ENCODE peak calls at places on chromosomes 1 and 21, in five cellular contexts. Z is BJ, A is GM10248, L is nephron progenitor cell, F is astrocyte of the spinal cord. Y is an unnamed sample.
A peak's percentile ranks its signal among the peaks of the same experiment; 100 is the strongest.

GRCh38 chr1:116316373-116316772 is 56.7 kb upstream of the ATP1A1 start:
- DNase-seq in Z (no peak), A (no peak), L (no peak), F (no peak), Y (no peak)

GRCh38 chr1:63693956-63694607 is 79.7 kb upstream of the ROR1 start:
- DNase-seq in Z (no peak), A (peak; percentile 32), L (no peak), F (peak; percentile 34), Y (no peak)

GRCh38 chr1:27402349-27402754 is 9.9 kb downstream of the GPR3 start:
- DNase-seq in Z (no peak), A (no peak), L (no peak), F (peak; percentile 70), Y (no peak)

GRCh38 chr1:231487019-231487418 is 41.5 kb upstream of the TSNAX start:
- DNase-seq in Z (no peak), A (no peak), L (no peak), F (no peak), Y (no peak)

GRCh38 chr1:45621895-45622266 is 2.0 kb downstream of the CCDC17 start:
- DNase-seq in Z (no peak), A (peak; percentile 20), L (no peak), F (no peak), Y (no peak)

GRCh38 chr1:213767683-213768082 is 220.1 kb upstream of the PROX1 start:
- DNase-seq in Z (no peak), A (no peak), L (no peak), F (no peak), Y (no peak)

GRCh38 chr1:47558601-47559593 is 121.1 kb downstream of the FOXD2 start:
- DNase-seq in Z (no peak), A (no peak), L (no peak), F (no peak), Y (no peak)

GRCh38 chr1:214670098-214670497 is 67.1 kb downstream of the CENPF start:
- DNase-seq in Z (no peak), A (no peak), L (no peak), F (peak; percentile 79), Y (no peak)

GRCh38 chr1:54809496-54810074 is 8.5 kb upstream of the TTC22 start:
- DNase-seq in Z (no peak), A (no peak), L (no peak), F (no peak), Y (no peak)

DNA sequence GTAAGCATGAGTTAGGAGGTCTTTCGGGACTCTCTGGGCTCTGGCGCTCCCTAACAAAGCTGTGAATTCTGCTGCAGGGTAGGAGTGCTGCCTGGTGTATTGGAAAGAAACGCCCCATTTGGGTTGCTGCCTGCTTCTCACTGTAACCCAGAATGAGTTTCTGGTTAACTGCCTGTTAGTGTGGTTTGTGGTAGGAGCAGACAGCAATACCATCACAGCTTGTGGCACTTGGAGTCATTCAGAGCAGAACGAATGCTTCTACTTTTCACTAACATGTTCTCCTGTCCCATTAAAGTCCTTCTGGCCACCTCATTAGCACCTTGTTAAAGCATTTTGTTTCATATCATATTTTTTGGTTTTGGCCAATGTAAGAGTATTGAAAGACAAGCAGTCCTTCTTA is 18.1 kb downstream of the MAP3K7CL start:
- DNase-seq in Z (no peak), A (no peak), L (no peak), F (peak; percentile 90), Y (no peak)
- TF ChIP-seq CTCF in Z (no peak), A (no peak), L (no peak), F (no peak), Y (no peak)

GRCh38 chr1:44168520-44169098 is 27.2 kb upstream of the KLF18 start:
- DNase-seq in Z (no peak), A (no peak), L (no peak), F (no peak), Y (no peak)

GRCh38 chr1:44174630-44175029 is 33.2 kb upstream of the KLF18 start:
- DNase-seq in Z (no peak), A (no peak), L (no peak), F (no peak), Y (no peak)

GRCh38 chr1:44170281-44170823 is 28.9 kb upstream of the KLF18 start:
- DNase-seq in Z (no peak), A (no peak), L (no peak), F (no peak), Y (no peak)
- TF ChIP-seq CTCF in Z (no peak), A (no peak), L (no peak), F (peak; percentile 21), Y (no peak)

DNA sequence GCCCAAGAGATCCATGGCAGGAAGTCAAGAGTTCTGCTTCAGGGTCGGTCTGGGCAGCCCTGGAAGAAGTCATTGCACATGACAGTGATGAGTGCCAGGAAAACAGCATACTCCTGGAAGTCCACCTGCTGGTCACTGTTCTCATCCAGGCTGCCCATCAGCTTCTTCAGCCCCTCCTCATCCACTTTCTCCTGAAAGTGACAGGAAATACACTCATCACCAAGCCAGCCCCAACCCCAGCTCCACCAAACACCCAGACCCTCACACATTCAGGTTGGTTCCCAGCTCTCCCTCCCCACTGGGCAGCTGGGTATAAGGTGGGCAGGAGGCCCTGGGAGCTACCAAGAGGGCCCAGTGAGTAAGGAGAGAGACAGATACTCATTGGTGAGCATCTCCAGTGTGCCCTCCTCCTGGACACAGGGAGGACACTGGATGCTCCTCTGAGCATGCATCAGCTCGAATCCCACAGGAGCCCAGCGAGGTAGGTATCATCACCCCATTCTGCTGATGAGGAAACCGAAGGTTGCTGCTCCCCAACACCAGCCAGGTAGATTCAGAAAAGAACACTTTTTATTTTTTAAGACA is 4.2 kb downstream of the S100A2 start:
- DNase-seq in Z (no peak), A (no peak), L (no peak), F (no peak), Y (no peak)
- TF ChIP-seq CTCF in Z (no peak), A (no peak), L (no peak), F (no peak), Y (no peak)

DNA sequence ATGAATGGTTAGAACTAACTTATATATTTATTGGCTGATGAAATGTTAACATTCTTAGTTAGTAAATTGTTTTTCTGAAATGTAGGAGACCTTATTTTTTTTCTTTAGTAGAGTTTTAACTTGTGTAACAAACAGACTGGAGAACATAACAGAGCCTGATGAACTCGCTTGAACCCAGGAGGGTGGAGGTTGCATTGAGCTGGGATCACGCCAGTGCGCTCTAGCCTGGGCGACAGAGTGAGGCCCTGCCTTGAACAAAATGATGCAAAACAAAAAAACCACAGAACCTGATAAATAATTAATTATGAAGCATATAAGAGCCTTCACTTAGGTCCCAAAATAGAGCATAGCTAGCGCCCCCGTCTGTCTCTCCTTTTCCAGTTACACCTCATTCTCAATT is 55.5 kb downstream of the MTR start:
- DNase-seq in Z (no peak), A (no peak), L (no peak), F (no peak), Y (no peak)
- TF ChIP-seq CTCF in Z (no peak), A (no peak), L (no peak), F (no peak), Y (no peak)

GRCh38 chr1:65200411-65200810 is 52.4 kb downstream of the AK4 start:
- DNase-seq in Z (no peak), A (no peak), L (no peak), F (no peak), Y (no peak)

GRCh38 chr1:65198095-65198494 is 50.1 kb downstream of the AK4 start:
- DNase-seq in Z (no peak), A (no peak), L (no peak), F (no peak), Y (no peak)

GRCh38 chr1:65197636-65198035 is 49.6 kb downstream of the AK4 start:
- DNase-seq in Z (no peak), A (no peak), L (no peak), F (no peak), Y (no peak)

GRCh38 chr1:65193129-65193528 is 45.1 kb downstream of the AK4 start:
- DNase-seq in Z (no peak), A (no peak), L (no peak), F (no peak), Y (no peak)

DNA sequence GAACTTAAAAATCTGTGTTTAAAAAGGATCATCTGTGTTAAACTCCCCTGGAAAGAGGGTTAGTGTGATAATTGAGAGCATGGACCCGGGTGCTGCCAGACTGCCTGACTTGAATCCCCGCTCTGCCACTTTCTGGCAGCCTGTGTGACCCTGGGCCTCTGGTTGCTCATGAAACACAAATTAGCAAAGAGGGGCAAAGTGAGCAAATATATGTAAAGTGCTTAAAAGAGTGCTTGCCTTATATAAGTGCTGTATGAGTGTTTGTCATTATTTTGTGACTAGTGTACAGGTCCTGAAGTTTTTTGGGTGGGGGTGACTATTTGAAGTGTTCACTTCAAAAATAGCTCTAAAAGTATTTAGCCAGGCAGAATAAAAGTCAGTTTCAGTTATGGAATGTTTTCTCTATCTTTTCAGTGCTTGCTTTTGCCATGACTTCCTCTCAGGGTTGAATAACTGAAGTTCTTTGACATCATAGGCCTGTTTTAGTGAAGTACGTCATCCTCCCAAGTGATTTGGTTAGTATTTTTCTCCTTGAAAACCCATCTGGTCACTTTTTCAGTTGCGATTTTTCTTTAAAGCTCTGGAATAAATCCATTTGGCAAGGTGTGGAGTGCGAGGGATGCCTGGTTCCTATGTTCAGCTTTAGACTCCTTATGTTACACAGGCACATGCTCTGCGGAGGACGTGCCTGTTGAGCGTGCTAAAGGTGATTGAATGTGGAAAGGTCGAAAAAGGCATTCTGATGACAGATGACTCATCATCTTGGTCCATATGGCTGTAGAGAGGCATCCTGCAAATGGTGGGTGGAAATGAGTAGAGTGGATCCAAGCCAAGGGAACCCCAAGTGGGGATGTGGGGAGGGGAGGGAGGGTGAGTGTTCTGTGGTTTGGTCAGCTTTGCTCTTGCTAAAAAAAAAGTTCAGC is 47.8 kb downstream of the AK4 start:
- DNase-seq in Z (no peak), A (no peak), L (no peak), F (peak; percentile 85), Y (no peak)
- TF ChIP-seq CTCF in Z (no peak), A (no peak), L (no peak), F (no peak), Y (no peak)

GRCh38 chr1:158564608-158565007 is 5.8 kb downstream of the OR6P1 start:
- DNase-seq in Z (no peak), A (no peak), L (no peak), F (no peak), Y (no peak)
- TF ChIP-seq CTCF in Z (no peak), A (no peak), L (no peak), F (no peak), Y (no peak)

GRCh38 chr1:33341190-33341589 is 20.3 kb upstream of the A3GALT2 start:
- DNase-seq in Z (no peak), A (no peak), L (no peak), F (no peak), Y (no peak)

GRCh38 chr1:33337994-33338494 is 17.1 kb upstream of the A3GALT2 start:
- DNase-seq in Z (peak; percentile 50), A (no peak), L (no peak), F (peak; percentile 54), Y (no peak)

GRCh38 chr1:33338495-33339211 is 17.8 kb upstream of the A3GALT2 start:
- DNase-seq in Z (peak; percentile 65), A (no peak), L (no peak), F (peak; percentile 75), Y (peak; percentile 90)

GRCh38 chr1:33342041-33342723 is 21.3 kb upstream of the A3GALT2 start:
- DNase-seq in Z (peak; percentile 88), A (no peak), L (peak; percentile 43), F (peak; percentile 98), Y (peak; percentile 92)

DNA sequence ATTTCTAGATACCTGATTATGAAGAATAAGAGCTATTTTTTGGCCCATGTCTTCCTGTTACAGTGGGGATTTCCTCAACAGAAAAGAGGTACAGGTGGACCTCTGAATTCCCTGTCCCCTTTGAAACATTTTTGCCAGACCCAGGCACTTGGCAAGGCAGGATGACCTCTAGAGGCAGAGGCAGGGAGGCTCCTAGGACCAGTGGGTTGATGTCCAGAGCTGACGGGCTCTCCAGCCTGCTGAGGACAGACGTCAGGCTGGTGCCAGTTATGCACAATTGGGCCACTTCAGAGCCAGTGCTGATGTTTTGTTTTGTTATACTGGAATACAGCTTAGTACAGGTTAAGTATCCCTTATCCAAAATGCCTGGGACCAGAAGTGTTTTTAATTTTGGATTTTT is 18.5 kb upstream of the A3GALT2 start:
- DNase-seq in Z (no peak), A (no peak), L (no peak), F (no peak), Y (peak; percentile 77)
- TF ChIP-seq CTCF in Z (peak; percentile 25), A (no peak), L (no peak), F (peak; percentile 28), Y (no peak)

Y was measured in upper lobe of left lung.